ENCODE peak calls at places on chromosomes 7 and 10, in five cellular contexts. One of them, this sample, is unnamed. For H3K4me1, the result is how much of the 10 kb centered on the place peaks cover.

GRCh38 chr7:111190804-111191203 is 99.9 kb downstream of the LRRN3 start:
- DNase-seq in endothelial cell of umbilical vein: no peak
- DNase-seq in pancreas: no peak
- DNase-seq in left ventricle myocardium inferior: no peak
- DNase-seq in upper lobe of right lung: no peak
- DNase-seq in this sample: no peak

GRCh38 chr7:16918288-16918895 is 36.6 kb upstream of the AGR3 start:
- DNase-seq in endothelial cell of umbilical vein: peak
- DNase-seq in pancreas: no peak
- DNase-seq in left ventricle myocardium inferior: no peak
- DNase-seq in upper lobe of right lung: no peak
- DNase-seq in this sample: no peak

GRCh38 chr10:107583974-107584373 is 419.5 kb upstream of the SORCS1 start:
- DNase-seq in endothelial cell of umbilical vein: no peak
- DNase-seq in pancreas: no peak
- DNase-seq in left ventricle myocardium inferior: no peak
- DNase-seq in upper lobe of right lung: no peak
- DNase-seq in this sample: no peak

GRCh38 chr10:29199344-29199743 is 89.5 kb upstream of the LYZL1 start:
- DNase-seq in endothelial cell of umbilical vein: no peak
- DNase-seq in pancreas: no peak
- DNase-seq in left ventricle myocardium inferior: no peak
- DNase-seq in upper lobe of right lung: no peak
- DNase-seq in this sample: no peak

GRCh38 chr10:63633677-63634487 is 112.7 kb downstream of the REEP3 start:
- DNase-seq in endothelial cell of umbilical vein: peak
- DNase-seq in pancreas: peak
- DNase-seq in left ventricle myocardium inferior: no peak
- DNase-seq in upper lobe of right lung: no peak
- DNase-seq in this sample: no peak

GRCh38 chr10:101394522-101395133 is 40.7 kb downstream of the BTRC start:
- DNase-seq in endothelial cell of umbilical vein: no peak
- DNase-seq in pancreas: no peak
- DNase-seq in left ventricle myocardium inferior: no peak
- DNase-seq in upper lobe of right lung: no peak
- DNase-seq in this sample: no peak

GRCh38 chr7:158311791-158312190 is 275.8 kb downstream of the PTPRN2 start:
- DNase-seq in endothelial cell of umbilical vein: no peak
- DNase-seq in pancreas: no peak
- DNase-seq in left ventricle myocardium inferior: no peak
- DNase-seq in upper lobe of right lung: no peak
- DNase-seq in this sample: no peak

GRCh38 chr7:45567713-45568112 is 6.5 kb upstream of the ADCY1 start:
- DNase-seq in endothelial cell of umbilical vein: no peak
- DNase-seq in pancreas: no peak
- DNase-seq in left ventricle myocardium inferior: no peak
- DNase-seq in upper lobe of right lung: no peak
- DNase-seq in this sample: no peak

GRCh38 chr7:150848111-150848510 is 4.2 kb upstream of the AOC1 start:
- DNase-seq in endothelial cell of umbilical vein: no peak
- DNase-seq in pancreas: no peak
- DNase-seq in left ventricle myocardium inferior: no peak
- DNase-seq in upper lobe of right lung: no peak
- DNase-seq in this sample: no peak

GRCh38 chr10:88810196-88810961 is 7.8 kb downstream of the LIPM start:
- DNase-seq in endothelial cell of umbilical vein: peak
- DNase-seq in pancreas: peak
- DNase-seq in left ventricle myocardium inferior: no peak
- DNase-seq in upper lobe of right lung: no peak
- DNase-seq in this sample: no peak

GRCh38 chr10:15718495-15719061 is 1.1 kb downstream of the ITGA8 start:
- DNase-seq in endothelial cell of umbilical vein: no peak
- DNase-seq in pancreas: no peak
- DNase-seq in left ventricle myocardium inferior: no peak
- DNase-seq in upper lobe of right lung: no peak
- DNase-seq in this sample: no peak

GRCh38 chr7:112450807-112451661 is 774 bp downstream of the IFRD1 start:
- DNase-seq in endothelial cell of umbilical vein: peak
- DNase-seq in pancreas: peak
- DNase-seq in left ventricle myocardium inferior: peak
- DNase-seq in upper lobe of right lung: peak
- DNase-seq in this sample: peak

GRCh38 chr7:151520419-151521229 is 929 bp upstream of the RHEB start:
- DNase-seq in endothelial cell of umbilical vein: no peak
- DNase-seq in pancreas: peak
- DNase-seq in left ventricle myocardium inferior: peak
- DNase-seq in upper lobe of right lung: peak
- DNase-seq in this sample: peak

GRCh38 chr7:84277628-84278224 is 83.1 kb upstream of the SEMA3A start:
- DNase-seq in endothelial cell of umbilical vein: no peak
- DNase-seq in pancreas: no peak
- DNase-seq in left ventricle myocardium inferior: no peak
- DNase-seq in upper lobe of right lung: no peak
- DNase-seq in this sample: no peak

GRCh38 chr10:42970451-42971250 is 106.2 kb upstream of the RET start:
- DNase-seq in endothelial cell of umbilical vein: no peak
- DNase-seq in pancreas: peak
- DNase-seq in left ventricle myocardium inferior: no peak
- DNase-seq in upper lobe of right lung: peak
- DNase-seq in this sample: peak

GRCh38 chr7:327991-328702 is 38.2 kb downstream of the FOXL3 start:
- DNase-seq in endothelial cell of umbilical vein: no peak
- DNase-seq in pancreas: no peak
- DNase-seq in left ventricle myocardium inferior: no peak
- DNase-seq in upper lobe of right lung: no peak
- DNase-seq in this sample: no peak

DNA sequence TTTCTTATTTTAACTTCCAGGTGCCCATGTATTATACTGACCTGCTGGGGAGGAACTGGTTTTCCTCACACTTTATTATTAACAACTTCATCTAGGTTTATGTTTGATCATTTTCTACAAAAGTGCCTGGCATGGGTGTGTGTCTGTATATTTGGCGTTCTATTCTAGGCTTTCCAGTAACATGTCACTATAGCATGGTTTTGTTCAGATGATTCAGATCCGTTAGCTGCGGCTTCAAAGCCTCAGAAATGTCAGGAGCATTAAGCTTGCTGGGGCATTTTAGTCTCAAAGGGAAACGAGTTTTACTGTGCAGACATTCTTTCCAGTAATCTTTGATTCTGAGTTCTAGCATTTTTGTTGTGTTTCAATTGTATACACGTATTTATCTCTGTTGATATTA is 2.3 kb downstream of the INPP5A start:
- DNase-seq in endothelial cell of umbilical vein: peak
- DNase-seq in pancreas: no peak
- DNase-seq in left ventricle myocardium inferior: no peak
- DNase-seq in upper lobe of right lung: no peak
- DNase-seq in this sample: peak
- H3K27ac ChIP-seq in endothelial cell of umbilical vein: no peak
- H3K27ac ChIP-seq in pancreas: peak
- H3K27ac ChIP-seq in left ventricle myocardium inferior: peak
- H3K27ac ChIP-seq in upper lobe of right lung: peak
- H3K27ac ChIP-seq in this sample: peak

GRCh38 chr10:124705021-124705740 is 39.0 kb downstream of the FAM53B start:
- DNase-seq in endothelial cell of umbilical vein: no peak
- DNase-seq in pancreas: no peak
- DNase-seq in left ventricle myocardium inferior: no peak
- DNase-seq in upper lobe of right lung: no peak
- DNase-seq in this sample: no peak
- H3K4me1 ChIP-seq in endothelial cell of umbilical vein: under half
- H3K4me1 ChIP-seq in pancreas: under half
- H3K4me1 ChIP-seq in left ventricle myocardium inferior: half or more
- H3K4me1 ChIP-seq in upper lobe of right lung: half or more
- H3K4me1 ChIP-seq in this sample: half or more

GRCh38 chr7:47326220-47326619 is 255.7 kb downstream of the TNS3 start:
- DNase-seq in endothelial cell of umbilical vein: peak
- DNase-seq in pancreas: no peak
- DNase-seq in left ventricle myocardium inferior: no peak
- DNase-seq in upper lobe of right lung: no peak
- DNase-seq in this sample: no peak
- H3K27ac ChIP-seq in endothelial cell of umbilical vein: no peak
- H3K27ac ChIP-seq in pancreas: no peak
- H3K27ac ChIP-seq in left ventricle myocardium inferior: peak
- H3K27ac ChIP-seq in upper lobe of right lung: no peak
- H3K27ac ChIP-seq in this sample: peak

GRCh38 chr10:22615819-22616499 is 98.4 kb downstream of the PIP4K2A start:
- DNase-seq in endothelial cell of umbilical vein: no peak
- DNase-seq in pancreas: no peak
- DNase-seq in left ventricle myocardium inferior: peak
- DNase-seq in upper lobe of right lung: peak
- DNase-seq in this sample: peak
- H3K4me1 ChIP-seq in endothelial cell of umbilical vein: under half
- H3K4me1 ChIP-seq in pancreas: under half
- H3K4me1 ChIP-seq in left ventricle myocardium inferior: half or more
- H3K4me1 ChIP-seq in upper lobe of right lung: half or more
- H3K4me1 ChIP-seq in this sample: under half

GRCh38 chr7:98810166-98810802 is 59.5 kb downstream of the TMEM130 start:
- DNase-seq in endothelial cell of umbilical vein: no peak
- DNase-seq in pancreas: no peak
- DNase-seq in left ventricle myocardium inferior: no peak
- DNase-seq in upper lobe of right lung: no peak
- DNase-seq in this sample: no peak

GRCh38 chr7:98808751-98809460 is 60.9 kb downstream of the TMEM130 start:
- DNase-seq in endothelial cell of umbilical vein: no peak
- DNase-seq in pancreas: no peak
- DNase-seq in left ventricle myocardium inferior: no peak
- DNase-seq in upper lobe of right lung: no peak
- DNase-seq in this sample: no peak

GRCh38 chr7:98805956-98806838 is 63.6 kb downstream of the TMEM130 start:
- DNase-seq in endothelial cell of umbilical vein: no peak
- DNase-seq in pancreas: no peak
- DNase-seq in left ventricle myocardium inferior: no peak
- DNase-seq in upper lobe of right lung: no peak
- DNase-seq in this sample: no peak

GRCh38 chr7:98811299-98811698 is 58.5 kb downstream of the TMEM130 start:
- DNase-seq in endothelial cell of umbilical vein: no peak
- DNase-seq in pancreas: no peak
- DNase-seq in left ventricle myocardium inferior: no peak
- DNase-seq in upper lobe of right lung: no peak
- DNase-seq in this sample: no peak

DNA sequence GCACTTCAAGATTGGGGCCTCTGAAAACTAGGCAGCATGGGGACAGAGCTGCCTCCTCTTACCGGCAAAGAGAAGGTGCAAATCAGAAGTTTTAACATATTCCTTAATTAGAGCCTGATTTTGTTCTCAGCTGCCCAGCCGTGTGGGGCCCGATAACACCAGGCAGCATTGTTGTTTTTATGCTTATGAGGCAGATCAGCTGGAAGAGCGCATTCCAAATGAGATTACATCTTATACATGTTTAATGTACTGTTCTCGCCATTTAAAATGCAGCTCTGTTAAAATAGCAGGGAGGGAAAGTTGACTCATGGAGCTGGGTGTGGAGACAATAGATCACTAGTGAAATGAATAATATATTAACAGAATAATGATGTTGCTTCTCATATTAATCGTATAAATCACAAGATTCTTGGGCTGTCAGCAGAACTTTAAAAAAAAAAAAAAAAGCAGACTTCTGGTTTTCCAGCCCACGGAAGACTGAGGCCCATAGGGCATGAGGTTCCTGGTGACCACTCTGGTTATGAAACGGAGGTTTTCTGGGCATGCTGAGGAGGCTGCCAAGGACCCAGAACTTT is 62.4 kb downstream of the TMEM130 start:
- DNase-seq in endothelial cell of umbilical vein: no peak
- DNase-seq in pancreas: no peak
- DNase-seq in left ventricle myocardium inferior: no peak
- DNase-seq in upper lobe of right lung: no peak
- DNase-seq in this sample: no peak
- H3K27ac ChIP-seq in endothelial cell of umbilical vein: no peak
- H3K27ac ChIP-seq in pancreas: no peak
- H3K27ac ChIP-seq in left ventricle myocardium inferior: no peak
- H3K27ac ChIP-seq in upper lobe of right lung: no peak
- H3K27ac ChIP-seq in this sample: no peak

GRCh38 chr10:95397747-95398146 is 106.9 kb upstream of the PDLIM1 start:
- DNase-seq in endothelial cell of umbilical vein: no peak
- DNase-seq in pancreas: no peak
- DNase-seq in left ventricle myocardium inferior: no peak
- DNase-seq in upper lobe of right lung: no peak
- DNase-seq in this sample: no peak
- H3K4me1 ChIP-seq in endothelial cell of umbilical vein: under half
- H3K4me1 ChIP-seq in pancreas: under half
- H3K4me1 ChIP-seq in left ventricle myocardium inferior: half or more
- H3K4me1 ChIP-seq in upper lobe of right lung: under half
- H3K4me1 ChIP-seq in this sample: under half

DNA sequence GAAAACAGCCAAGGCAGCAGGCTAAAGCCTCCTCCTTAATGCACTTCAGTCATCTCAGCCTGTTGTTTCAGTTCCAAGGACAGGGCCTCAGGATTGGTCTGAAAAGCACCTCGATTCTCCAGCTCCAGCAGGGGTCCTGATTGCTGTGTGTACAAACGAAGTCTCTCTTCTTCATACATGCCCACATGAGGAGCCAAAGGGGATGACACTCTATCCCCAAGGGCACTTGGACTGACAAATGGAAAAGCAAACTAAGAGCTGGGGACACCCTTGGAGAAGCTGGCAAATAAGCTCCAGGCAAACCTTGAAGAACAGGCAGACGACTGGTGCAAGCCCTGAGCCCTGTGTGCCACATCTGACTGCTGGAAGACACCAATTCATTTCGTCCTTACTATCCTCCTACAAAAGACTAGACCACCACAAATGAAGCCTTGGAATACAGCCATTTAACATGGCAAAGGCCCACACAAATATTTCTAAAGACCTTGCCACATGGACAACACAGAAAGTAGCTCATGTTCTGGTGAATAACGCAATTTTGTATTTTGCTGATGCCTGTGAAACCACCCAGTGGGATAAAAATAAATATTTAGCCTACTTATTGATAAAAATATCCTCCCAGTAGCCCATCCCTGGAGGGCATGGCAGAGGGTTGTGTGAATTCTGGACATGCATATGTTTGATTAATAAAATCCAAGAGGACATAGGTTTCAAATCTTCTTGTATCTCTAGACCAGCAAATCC is 61.9 kb downstream of the PARD3 start:
- DNase-seq in endothelial cell of umbilical vein: no peak
- DNase-seq in pancreas: no peak
- DNase-seq in left ventricle myocardium inferior: no peak
- DNase-seq in upper lobe of right lung: no peak
- DNase-seq in this sample: no peak
- H3K27ac ChIP-seq in endothelial cell of umbilical vein: no peak
- H3K27ac ChIP-seq in pancreas: no peak
- H3K27ac ChIP-seq in left ventricle myocardium inferior: no peak
- H3K27ac ChIP-seq in upper lobe of right lung: no peak
- H3K27ac ChIP-seq in this sample: no peak

GRCh38 chr10:71239946-71240795 is 27.8 kb downstream of the UNC5B start:
- DNase-seq in endothelial cell of umbilical vein: peak
- DNase-seq in pancreas: no peak
- DNase-seq in left ventricle myocardium inferior: peak
- DNase-seq in upper lobe of right lung: no peak
- DNase-seq in this sample: peak
- H3K4me1 ChIP-seq in endothelial cell of umbilical vein: under half
- H3K4me1 ChIP-seq in pancreas: under half
- H3K4me1 ChIP-seq in left ventricle myocardium inferior: half or more
- H3K4me1 ChIP-seq in upper lobe of right lung: half or more
- H3K4me1 ChIP-seq in this sample: under half

This sample was measured in heart left ventricle.